ENCODE peak calls at places on chromosomes 16 and 17, in six cellular contexts. One of them, this sample, is unnamed.
A peak's percentile ranks its signal among the peaks of the same experiment; 100 is the strongest.

GRCh38 chr16:52630711-52631110 is 83.8 kb upstream of the TOX3 start:
- DNase-seq in A172: no peak
- DNase-seq in choroid plexus epithelial cell: no peak
- DNase-seq in effector CD4-positive, alpha-beta T cell: no peak
- DNase-seq in posterior cingulate gyrus: no peak
- DNase-seq in stimulated activated CD4-positive, alpha-beta T cell treated with anti-CD3 and anti-CD28 coated beads, Interleukin-4, amount 100 ng/mL, for 1 hour: no peak
- DNase-seq in this sample: no peak

GRCh38 chr16:27486344-27486743 is 63.4 kb downstream of the GTF3C1 start:
- DNase-seq in A172: no peak
- DNase-seq in stimulated activated CD4-positive, alpha-beta T cell treated with anti-CD3 and anti-CD28 coated beads, Interleukin-4, amount 100 ng/mL, for 1 hour: no peak
- DNase-seq in choroid plexus epithelial cell: peak; percentile 26
- DNase-seq in posterior cingulate gyrus: no peak
- DNase-seq in effector CD4-positive, alpha-beta T cell: no peak
- DNase-seq in this sample: no peak

GRCh38 chr16:29899516-29900101 is at the start of gene SEZ6L2:
- DNase-seq in effector CD4-positive, alpha-beta T cell: no peak
- DNase-seq in stimulated activated CD4-positive, alpha-beta T cell treated with anti-CD3 and anti-CD28 coated beads, Interleukin-4, amount 100 ng/mL, for 1 hour: no peak
- DNase-seq in posterior cingulate gyrus: peak; percentile 95
- DNase-seq in choroid plexus epithelial cell: peak; percentile 97
- DNase-seq in A172: peak; percentile 94
- DNase-seq in this sample: peak; percentile 68

GRCh38 chr16:70703041-70703834 is 17.4 kb upstream of the MTSS2 start:
- DNase-seq in choroid plexus epithelial cell: peak; percentile 86
- DNase-seq in stimulated activated CD4-positive, alpha-beta T cell treated with anti-CD3 and anti-CD28 coated beads, Interleukin-4, amount 100 ng/mL, for 1 hour: no peak
- DNase-seq in effector CD4-positive, alpha-beta T cell: no peak
- DNase-seq in A172: peak; percentile 92
- DNase-seq in posterior cingulate gyrus: peak; percentile 95
- DNase-seq in this sample: no peak

GRCh38 chr17:3666516-3666915 is 1.9 kb downstream of the TAX1BP3 start:
- DNase-seq in posterior cingulate gyrus: no peak
- DNase-seq in stimulated activated CD4-positive, alpha-beta T cell treated with anti-CD3 and anti-CD28 coated beads, Interleukin-4, amount 100 ng/mL, for 1 hour: no peak
- DNase-seq in A172: no peak
- DNase-seq in choroid plexus epithelial cell: no peak
- DNase-seq in effector CD4-positive, alpha-beta T cell: no peak
- DNase-seq in this sample: no peak

GRCh38 chr16:71474864-71475263 is 12.8 kb upstream of the ZNF23 start:
- DNase-seq in posterior cingulate gyrus: no peak
- DNase-seq in A172: peak; percentile 85
- DNase-seq in effector CD4-positive, alpha-beta T cell: no peak
- DNase-seq in choroid plexus epithelial cell: peak; percentile 79
- DNase-seq in stimulated activated CD4-positive, alpha-beta T cell treated with anti-CD3 and anti-CD28 coated beads, Interleukin-4, amount 100 ng/mL, for 1 hour: no peak
- DNase-seq in this sample: no peak

GRCh38 chr16:44655-45054 is 8.8 kb downstream of the POLR3K start:
- DNase-seq in choroid plexus epithelial cell: no peak
- DNase-seq in effector CD4-positive, alpha-beta T cell: no peak
- DNase-seq in A172: no peak
- DNase-seq in stimulated activated CD4-positive, alpha-beta T cell treated with anti-CD3 and anti-CD28 coated beads, Interleukin-4, amount 100 ng/mL, for 1 hour: no peak
- DNase-seq in posterior cingulate gyrus: no peak
- DNase-seq in this sample: no peak

GRCh38 chr17:81652901-81653771 is 3.2 kb downstream of the PDE6G start:
- DNase-seq in effector CD4-positive, alpha-beta T cell: no peak
- DNase-seq in stimulated activated CD4-positive, alpha-beta T cell treated with anti-CD3 and anti-CD28 coated beads, Interleukin-4, amount 100 ng/mL, for 1 hour: no peak
- DNase-seq in posterior cingulate gyrus: peak; percentile 44
- DNase-seq in A172: no peak
- DNase-seq in choroid plexus epithelial cell: no peak
- DNase-seq in this sample: no peak

GRCh38 chr17:70139449-70139993 is 29.8 kb upstream of the KCNJ2 start:
- DNase-seq in stimulated activated CD4-positive, alpha-beta T cell treated with anti-CD3 and anti-CD28 coated beads, Interleukin-4, amount 100 ng/mL, for 1 hour: no peak
- DNase-seq in effector CD4-positive, alpha-beta T cell: no peak
- DNase-seq in choroid plexus epithelial cell: no peak
- DNase-seq in posterior cingulate gyrus: no peak
- DNase-seq in A172: no peak
- DNase-seq in this sample: no peak

GRCh38 chr16:18958621-18959578 is 24.8 kb upstream of the TMC7 start:
- DNase-seq in stimulated activated CD4-positive, alpha-beta T cell treated with anti-CD3 and anti-CD28 coated beads, Interleukin-4, amount 100 ng/mL, for 1 hour: no peak
- DNase-seq in A172: peak; percentile 58
- DNase-seq in posterior cingulate gyrus: no peak
- DNase-seq in choroid plexus epithelial cell: no peak
- DNase-seq in effector CD4-positive, alpha-beta T cell: no peak
- DNase-seq in this sample: peak; percentile 43

GRCh38 chr17:75266315-75267145 is 4.5 kb downstream of the MIF4GD start:
- DNase-seq in stimulated activated CD4-positive, alpha-beta T cell treated with anti-CD3 and anti-CD28 coated beads, Interleukin-4, amount 100 ng/mL, for 1 hour: no peak
- DNase-seq in posterior cingulate gyrus: peak; percentile 79
- DNase-seq in effector CD4-positive, alpha-beta T cell: no peak
- DNase-seq in choroid plexus epithelial cell: no peak
- DNase-seq in A172: no peak
- DNase-seq in this sample: no peak

GRCh38 chr16:255183-255582 is 20.6 kb downstream of the RGS11 start:
- DNase-seq in stimulated activated CD4-positive, alpha-beta T cell treated with anti-CD3 and anti-CD28 coated beads, Interleukin-4, amount 100 ng/mL, for 1 hour: no peak
- DNase-seq in posterior cingulate gyrus: no peak
- DNase-seq in choroid plexus epithelial cell: no peak
- DNase-seq in effector CD4-positive, alpha-beta T cell: no peak
- DNase-seq in A172: no peak
- DNase-seq in this sample: no peak

GRCh38 chr17:83180996-83181481 is 101.6 kb downstream of the METRNL start:
- DNase-seq in posterior cingulate gyrus: peak; percentile 13
- DNase-seq in stimulated activated CD4-positive, alpha-beta T cell treated with anti-CD3 and anti-CD28 coated beads, Interleukin-4, amount 100 ng/mL, for 1 hour: no peak
- DNase-seq in effector CD4-positive, alpha-beta T cell: no peak
- DNase-seq in A172: no peak
- DNase-seq in choroid plexus epithelial cell: no peak
- DNase-seq in this sample: no peak

GRCh38 chr17:34235389-34236028 is 19.6 kb upstream of the CCL2 start:
- DNase-seq in choroid plexus epithelial cell: no peak
- DNase-seq in effector CD4-positive, alpha-beta T cell: no peak
- DNase-seq in A172: peak; percentile 55
- DNase-seq in stimulated activated CD4-positive, alpha-beta T cell treated with anti-CD3 and anti-CD28 coated beads, Interleukin-4, amount 100 ng/mL, for 1 hour: no peak
- DNase-seq in posterior cingulate gyrus: no peak
- DNase-seq in this sample: no peak

GRCh38 chr16:88284626-88285513 is 97.9 kb upstream of the ZNF469 start:
- DNase-seq in choroid plexus epithelial cell: no peak
- DNase-seq in stimulated activated CD4-positive, alpha-beta T cell treated with anti-CD3 and anti-CD28 coated beads, Interleukin-4, amount 100 ng/mL, for 1 hour: no peak
- DNase-seq in posterior cingulate gyrus: no peak
- DNase-seq in effector CD4-positive, alpha-beta T cell: no peak
- DNase-seq in A172: no peak
- DNase-seq in this sample: no peak

GRCh38 chr16:17992416-17992815 is 344.1 kb downstream of the NPIPA8 start:
- DNase-seq in effector CD4-positive, alpha-beta T cell: no peak
- DNase-seq in stimulated activated CD4-positive, alpha-beta T cell treated with anti-CD3 and anti-CD28 coated beads, Interleukin-4, amount 100 ng/mL, for 1 hour: no peak
- DNase-seq in choroid plexus epithelial cell: no peak
- DNase-seq in posterior cingulate gyrus: no peak
- DNase-seq in A172: no peak
- DNase-seq in this sample: no peak

GRCh38 chr16:57590654-57591085 is 37.8 kb upstream of the ADGRG1 start:
- DNase-seq in A172: peak; percentile 78
- DNase-seq in effector CD4-positive, alpha-beta T cell: no peak
- DNase-seq in posterior cingulate gyrus: no peak
- DNase-seq in stimulated activated CD4-positive, alpha-beta T cell treated with anti-CD3 and anti-CD28 coated beads, Interleukin-4, amount 100 ng/mL, for 1 hour: no peak
- DNase-seq in choroid plexus epithelial cell: peak; percentile 80
- DNase-seq in this sample: no peak

GRCh38 chr16:67645397-67646121 is 615 bp downstream of the CARMIL2 start:
- DNase-seq in choroid plexus epithelial cell: no peak
- DNase-seq in posterior cingulate gyrus: peak; percentile 61
- DNase-seq in effector CD4-positive, alpha-beta T cell: no peak
- DNase-seq in stimulated activated CD4-positive, alpha-beta T cell treated with anti-CD3 and anti-CD28 coated beads, Interleukin-4, amount 100 ng/mL, for 1 hour: no peak
- DNase-seq in A172: no peak
- DNase-seq in this sample: no peak

GRCh38 chr17:72297326-72298115 is 176.7 kb downstream of the SOX9 start:
- DNase-seq in effector CD4-positive, alpha-beta T cell: no peak
- DNase-seq in choroid plexus epithelial cell: peak; percentile 55
- DNase-seq in stimulated activated CD4-positive, alpha-beta T cell treated with anti-CD3 and anti-CD28 coated beads, Interleukin-4, amount 100 ng/mL, for 1 hour: no peak
- DNase-seq in posterior cingulate gyrus: no peak
- DNase-seq in A172: peak; percentile 21
- DNase-seq in this sample: no peak

GRCh38 chr17:78448356-78448993 is 70.0 kb downstream of the PGS1 start:
- DNase-seq in A172: no peak
- DNase-seq in stimulated activated CD4-positive, alpha-beta T cell treated with anti-CD3 and anti-CD28 coated beads, Interleukin-4, amount 100 ng/mL, for 1 hour: no peak
- DNase-seq in posterior cingulate gyrus: no peak
- DNase-seq in effector CD4-positive, alpha-beta T cell: no peak
- DNase-seq in choroid plexus epithelial cell: no peak
- DNase-seq in this sample: no peak

GRCh38 chr17:34154916-34155730 is 100.0 kb upstream of the CCL2 start:
- DNase-seq in A172: no peak
- DNase-seq in effector CD4-positive, alpha-beta T cell: no peak
- DNase-seq in stimulated activated CD4-positive, alpha-beta T cell treated with anti-CD3 and anti-CD28 coated beads, Interleukin-4, amount 100 ng/mL, for 1 hour: no peak
- DNase-seq in choroid plexus epithelial cell: no peak
- DNase-seq in posterior cingulate gyrus: peak; percentile 90
- DNase-seq in this sample: no peak

GRCh38 chr16:685967-686366 is 1.8 kb upstream of the JMJD8 start:
- DNase-seq in choroid plexus epithelial cell: peak; percentile 42
- DNase-seq in A172: peak; percentile 73
- DNase-seq in posterior cingulate gyrus: peak; percentile 79
- DNase-seq in stimulated activated CD4-positive, alpha-beta T cell treated with anti-CD3 and anti-CD28 coated beads, Interleukin-4, amount 100 ng/mL, for 1 hour: no peak
- DNase-seq in effector CD4-positive, alpha-beta T cell: no peak
- DNase-seq in this sample: no peak

GRCh38 chr17:41689497-41690299 is 1.0 kb downstream of the EIF1 start:
- DNase-seq in stimulated activated CD4-positive, alpha-beta T cell treated with anti-CD3 and anti-CD28 coated beads, Interleukin-4, amount 100 ng/mL, for 1 hour: peak; percentile 29
- DNase-seq in A172: peak; percentile 58
- DNase-seq in posterior cingulate gyrus: no peak
- DNase-seq in effector CD4-positive, alpha-beta T cell: peak; percentile 43
- DNase-seq in choroid plexus epithelial cell: peak; percentile 83
- DNase-seq in this sample: no peak

GRCh38 chr17:49875690-49876089 is 27.8 kb upstream of the TAC4 start:
- DNase-seq in choroid plexus epithelial cell: no peak
- DNase-seq in A172: no peak
- DNase-seq in posterior cingulate gyrus: no peak
- DNase-seq in stimulated activated CD4-positive, alpha-beta T cell treated with anti-CD3 and anti-CD28 coated beads, Interleukin-4, amount 100 ng/mL, for 1 hour: no peak
- DNase-seq in effector CD4-positive, alpha-beta T cell: no peak
- DNase-seq in this sample: no peak

GRCh38 chr16:57485091-57485915 is 990 bp downstream of the DOK4 start:
- DNase-seq in posterior cingulate gyrus: no peak
- DNase-seq in choroid plexus epithelial cell: no peak
- DNase-seq in effector CD4-positive, alpha-beta T cell: no peak
- DNase-seq in A172: no peak
- DNase-seq in stimulated activated CD4-positive, alpha-beta T cell treated with anti-CD3 and anti-CD28 coated beads, Interleukin-4, amount 100 ng/mL, for 1 hour: no peak
- DNase-seq in this sample: no peak

GRCh38 chr16:4273858-4274291 is 1.1 kb upstream of the TFAP4 start:
- DNase-seq in effector CD4-positive, alpha-beta T cell: peak; percentile 28
- DNase-seq in posterior cingulate gyrus: no peak
- DNase-seq in stimulated activated CD4-positive, alpha-beta T cell treated with anti-CD3 and anti-CD28 coated beads, Interleukin-4, amount 100 ng/mL, for 1 hour: peak; percentile 48
- DNase-seq in choroid plexus epithelial cell: peak; percentile 31
- DNase-seq in A172: peak; percentile 47
- DNase-seq in this sample: no peak

GRCh38 chr17:17737938-17738894 is 57.0 kb downstream of the RAI1 start:
- DNase-seq in stimulated activated CD4-positive, alpha-beta T cell treated with anti-CD3 and anti-CD28 coated beads, Interleukin-4, amount 100 ng/mL, for 1 hour: no peak
- DNase-seq in A172: peak; percentile 66
- DNase-seq in choroid plexus epithelial cell: no peak
- DNase-seq in effector CD4-positive, alpha-beta T cell: no peak
- DNase-seq in posterior cingulate gyrus: no peak
- DNase-seq in this sample: no peak

GRCh38 chr17:12667299-12667958 is 1.7 kb downstream of the MYOCD start:
- DNase-seq in stimulated activated CD4-positive, alpha-beta T cell treated with anti-CD3 and anti-CD28 coated beads, Interleukin-4, amount 100 ng/mL, for 1 hour: no peak
- DNase-seq in effector CD4-positive, alpha-beta T cell: no peak
- DNase-seq in choroid plexus epithelial cell: peak; percentile 76
- DNase-seq in posterior cingulate gyrus: no peak
- DNase-seq in A172: no peak
- DNase-seq in this sample: no peak

GRCh38 chr16:1917665-1918111 is 527 bp downstream of the HS3ST6 start:
- DNase-seq in A172: no peak
- DNase-seq in stimulated activated CD4-positive, alpha-beta T cell treated with anti-CD3 and anti-CD28 coated beads, Interleukin-4, amount 100 ng/mL, for 1 hour: no peak
- DNase-seq in choroid plexus epithelial cell: no peak
- DNase-seq in effector CD4-positive, alpha-beta T cell: no peak
- DNase-seq in posterior cingulate gyrus: no peak
- DNase-seq in this sample: no peak

GRCh38 chr17:81254955-81255717 is 16.0 kb downstream of the NDUFAF8 start:
- DNase-seq in effector CD4-positive, alpha-beta T cell: no peak
- DNase-seq in A172: peak; percentile 71
- DNase-seq in stimulated activated CD4-positive, alpha-beta T cell treated with anti-CD3 and anti-CD28 coated beads, Interleukin-4, amount 100 ng/mL, for 1 hour: no peak
- DNase-seq in choroid plexus epithelial cell: peak; percentile 79
- DNase-seq in posterior cingulate gyrus: peak; percentile 84
- DNase-seq in this sample: no peak

GRCh38 chr17:17712268-17712924 is 31.1 kb downstream of the RAI1 start:
- DNase-seq in stimulated activated CD4-positive, alpha-beta T cell treated with anti-CD3 and anti-CD28 coated beads, Interleukin-4, amount 100 ng/mL, for 1 hour: no peak
- DNase-seq in posterior cingulate gyrus: no peak
- DNase-seq in effector CD4-positive, alpha-beta T cell: no peak
- DNase-seq in choroid plexus epithelial cell: peak; percentile 91
- DNase-seq in A172: peak; percentile 61
- DNase-seq in this sample: no peak

GRCh38 chr17:32504166-32504990 is 17.6 kb downstream of the CDK5R1 start:
- DNase-seq in posterior cingulate gyrus: no peak
- DNase-seq in A172: peak; percentile 61
- DNase-seq in effector CD4-positive, alpha-beta T cell: no peak
- DNase-seq in choroid plexus epithelial cell: no peak
- DNase-seq in stimulated activated CD4-positive, alpha-beta T cell treated with anti-CD3 and anti-CD28 coated beads, Interleukin-4, amount 100 ng/mL, for 1 hour: no peak
- DNase-seq in this sample: no peak

GRCh38 chr17:2416010-2416734 is 15.3 kb upstream of the MNT start:
- DNase-seq in choroid plexus epithelial cell: peak; percentile 93
- DNase-seq in stimulated activated CD4-positive, alpha-beta T cell treated with anti-CD3 and anti-CD28 coated beads, Interleukin-4, amount 100 ng/mL, for 1 hour: peak; percentile 84
- DNase-seq in posterior cingulate gyrus: peak; percentile 98
- DNase-seq in A172: peak; percentile 78
- DNase-seq in effector CD4-positive, alpha-beta T cell: peak; percentile 83
- DNase-seq in this sample: peak; percentile 81

GRCh38 chr17:1116602-1117001 is 63.2 kb downstream of the ABR start:
- DNase-seq in stimulated activated CD4-positive, alpha-beta T cell treated with anti-CD3 and anti-CD28 coated beads, Interleukin-4, amount 100 ng/mL, for 1 hour: no peak
- DNase-seq in A172: no peak
- DNase-seq in choroid plexus epithelial cell: no peak
- DNase-seq in posterior cingulate gyrus: no peak
- DNase-seq in effector CD4-positive, alpha-beta T cell: no peak
- DNase-seq in this sample: no peak

GRCh38 chr17:82217530-82218204 is 5.0 kb upstream of the CCDC57 start:
- DNase-seq in effector CD4-positive, alpha-beta T cell: no peak
- DNase-seq in choroid plexus epithelial cell: peak; percentile 88
- DNase-seq in posterior cingulate gyrus: peak; percentile 69
- DNase-seq in stimulated activated CD4-positive, alpha-beta T cell treated with anti-CD3 and anti-CD28 coated beads, Interleukin-4, amount 100 ng/mL, for 1 hour: no peak
- DNase-seq in A172: peak; percentile 95
- DNase-seq in this sample: no peak

GRCh38 chr17:67652433-67652832 is 65.3 kb upstream of the NOL11 start:
- DNase-seq in posterior cingulate gyrus: peak; percentile 71
- DNase-seq in effector CD4-positive, alpha-beta T cell: no peak
- DNase-seq in A172: no peak
- DNase-seq in choroid plexus epithelial cell: no peak
- DNase-seq in stimulated activated CD4-positive, alpha-beta T cell treated with anti-CD3 and anti-CD28 coated beads, Interleukin-4, amount 100 ng/mL, for 1 hour: no peak
- DNase-seq in this sample: no peak

GRCh38 chr16:280005-280421 is 378 bp upstream of the ARHGDIG start:
- DNase-seq in stimulated activated CD4-positive, alpha-beta T cell treated with anti-CD3 and anti-CD28 coated beads, Interleukin-4, amount 100 ng/mL, for 1 hour: no peak
- DNase-seq in choroid plexus epithelial cell: no peak
- DNase-seq in effector CD4-positive, alpha-beta T cell: no peak
- DNase-seq in posterior cingulate gyrus: no peak
- DNase-seq in A172: no peak
- DNase-seq in this sample: no peak

GRCh38 chr16:67718668-67719047 is 458 bp downstream of the GFOD2 start:
- DNase-seq in choroid plexus epithelial cell: no peak
- DNase-seq in stimulated activated CD4-positive, alpha-beta T cell treated with anti-CD3 and anti-CD28 coated beads, Interleukin-4, amount 100 ng/mL, for 1 hour: no peak
- DNase-seq in posterior cingulate gyrus: no peak
- DNase-seq in A172: no peak
- DNase-seq in effector CD4-positive, alpha-beta T cell: no peak
- DNase-seq in this sample: no peak

This sample was measured in D721Med.